ENCODE peak calls at places on chromosome X, in five cellular contexts. One of them, this sample, is unnamed.

GRCh38 chrX:103716967-103717366 is 6.3 kb downstream of the TMEM31 start:
- DNase-seq in brain microvascular endothelial cell: no peak
- DNase-seq in aorta: no peak
- DNase-seq in small intestine: peak; percentile 78
- DNase-seq in hepatocyte: peak; percentile 58
- DNase-seq in this sample: no peak

GRCh38 chrX:38206036-38206435 is 14.6 kb downstream of the SRPX start:
- DNase-seq in brain microvascular endothelial cell: peak; percentile 41
- DNase-seq in small intestine: no peak
- DNase-seq in hepatocyte: no peak
- DNase-seq in aorta: no peak
- DNase-seq in this sample: no peak

GRCh38 chrX:40095588-40096394 is 2.0 kb downstream of the BCOR start:
- DNase-seq in aorta: peak; percentile 76
- DNase-seq in hepatocyte: peak; percentile 46
- DNase-seq in brain microvascular endothelial cell: no peak
- DNase-seq in small intestine: no peak
- DNase-seq in this sample: no peak

GRCh38 chrX:150363561-150364346 is 637 bp downstream of the MAMLD1 start:
- DNase-seq in hepatocyte: peak; percentile 55
- DNase-seq in aorta: peak; percentile 80
- DNase-seq in brain microvascular endothelial cell: no peak
- DNase-seq in small intestine: no peak
- DNase-seq in this sample: no peak

GRCh38 chrX:16855363-16856075 is 14.6 kb downstream of the RBBP7 start:
- DNase-seq in brain microvascular endothelial cell: no peak
- DNase-seq in hepatocyte: no peak
- DNase-seq in small intestine: no peak
- DNase-seq in aorta: no peak
- DNase-seq in this sample: no peak

GRCh38 chrX:100296183-100296753 is 113.8 kb downstream of the PCDH19 start:
- DNase-seq in brain microvascular endothelial cell: no peak
- DNase-seq in hepatocyte: no peak
- DNase-seq in small intestine: no peak
- DNase-seq in aorta: peak; percentile 51
- DNase-seq in this sample: no peak

GRCh38 chrX:134423606-134424005 is 36.4 kb upstream of the HPRT1 start:
- DNase-seq in brain microvascular endothelial cell: no peak
- DNase-seq in small intestine: peak; percentile 24
- DNase-seq in aorta: no peak
- DNase-seq in hepatocyte: no peak
- DNase-seq in this sample: no peak

GRCh38 chrX:8044861-8045434 is 117.7 kb upstream of the PNPLA4 start:
- DNase-seq in small intestine: no peak
- DNase-seq in brain microvascular endothelial cell: peak; percentile 0
- DNase-seq in hepatocyte: no peak
- DNase-seq in aorta: no peak
- DNase-seq in this sample: no peak

GRCh38 chrX:154032156-154032555 is 12.5 kb upstream of the IRAK1 start:
- DNase-seq in brain microvascular endothelial cell: no peak
- DNase-seq in hepatocyte: no peak
- DNase-seq in aorta: no peak
- DNase-seq in small intestine: no peak
- DNase-seq in this sample: no peak

GRCh38 chrX:35122756-35123155 is 180.2 kb downstream of the FAM47B start:
- DNase-seq in small intestine: no peak
- DNase-seq in brain microvascular endothelial cell: peak; percentile 28
- DNase-seq in aorta: no peak
- DNase-seq in hepatocyte: no peak
- DNase-seq in this sample: no peak

GRCh38 chrX:153635388-153635787 is 11.6 kb upstream of the DUSP9 start:
- DNase-seq in brain microvascular endothelial cell: no peak
- DNase-seq in aorta: no peak
- DNase-seq in small intestine: no peak
- DNase-seq in hepatocyte: no peak
- DNase-seq in this sample: no peak

GRCh38 chrX:67961516-67961915 is 417.7 kb downstream of the AR start:
- DNase-seq in small intestine: no peak
- DNase-seq in brain microvascular endothelial cell: no peak
- DNase-seq in hepatocyte: no peak
- DNase-seq in aorta: no peak
- DNase-seq in this sample: no peak

GRCh38 chrX:85136409-85136808 is 107.2 kb downstream of the SATL1 start:
- DNase-seq in brain microvascular endothelial cell: no peak
- DNase-seq in hepatocyte: no peak
- DNase-seq in aorta: no peak
- DNase-seq in small intestine: no peak
- DNase-seq in this sample: no peak

GRCh38 chrX:130098202-130098552 is 12.1 kb downstream of the ELF4 start:
- DNase-seq in aorta: no peak
- DNase-seq in small intestine: peak; percentile 19
- DNase-seq in hepatocyte: no peak
- DNase-seq in brain microvascular endothelial cell: no peak
- DNase-seq in this sample: no peak

GRCh38 chrX:130100180-130100579 is 10.1 kb downstream of the ELF4 start:
- DNase-seq in hepatocyte: no peak
- DNase-seq in small intestine: peak; percentile 43
- DNase-seq in brain microvascular endothelial cell: no peak
- DNase-seq in aorta: peak; percentile 83
- DNase-seq in this sample: no peak

GRCh38 chrX:130095249-130095648 is 15.0 kb downstream of the ELF4 start:
- DNase-seq in hepatocyte: no peak
- DNase-seq in aorta: no peak
- DNase-seq in brain microvascular endothelial cell: no peak
- DNase-seq in small intestine: no peak
- DNase-seq in this sample: no peak

GRCh38 chrX:130094712-130095111 is 15.6 kb downstream of the ELF4 start:
- DNase-seq in brain microvascular endothelial cell: no peak
- DNase-seq in hepatocyte: no peak
- DNase-seq in aorta: no peak
- DNase-seq in small intestine: no peak
- DNase-seq in this sample: peak; percentile 55

DNA sequence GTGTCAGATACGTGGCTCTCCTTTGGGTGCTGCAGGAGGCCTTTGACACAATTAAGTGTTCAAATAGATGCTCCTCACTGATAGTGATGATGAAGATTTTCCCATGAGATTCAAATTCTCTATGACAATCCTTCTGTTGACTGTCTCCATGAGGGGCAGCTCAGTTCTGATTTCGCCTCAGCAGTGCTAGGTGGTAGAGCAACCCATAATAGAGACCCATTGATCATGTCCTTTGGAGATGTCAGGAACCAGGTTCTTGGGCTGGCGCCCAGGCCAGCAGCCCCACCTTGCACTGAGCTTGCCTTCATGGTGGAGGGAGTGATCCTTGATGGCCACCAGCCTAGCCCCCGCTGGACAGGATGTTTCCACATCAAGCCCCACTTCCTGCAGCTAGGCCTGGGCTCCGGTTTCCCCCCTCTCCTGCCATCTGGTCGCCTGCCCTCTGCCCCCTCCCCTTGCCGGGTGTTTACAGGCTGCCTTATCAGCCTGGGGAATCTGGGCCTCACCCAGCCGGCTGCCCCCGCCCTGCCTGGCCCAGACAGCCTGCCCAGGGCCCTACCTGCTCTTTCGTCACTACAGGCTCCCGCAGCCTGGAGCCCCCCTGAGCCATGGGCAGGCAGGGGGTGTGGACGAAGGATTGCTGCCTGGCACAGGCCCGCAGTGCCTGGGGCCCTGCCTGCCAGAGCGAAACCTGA is 12.6 kb downstream of the ELF4 start:
- DNase-seq in small intestine: peak; percentile 41
- DNase-seq in aorta: no peak
- DNase-seq in hepatocyte: peak; percentile 61
- DNase-seq in brain microvascular endothelial cell: no peak
- DNase-seq in this sample: no peak
- H3K4me3 ChIP-seq in small intestine: no peak overlapping the region
- H3K4me3 ChIP-seq in aorta: no peak overlapping the region
- H3K4me3 ChIP-seq in hepatocyte: no peak overlapping the region
- H3K4me3 ChIP-seq in brain microvascular endothelial cell: no peak overlapping the region
- H3K4me3 ChIP-seq in this sample: no peak overlapping the region

DNA sequence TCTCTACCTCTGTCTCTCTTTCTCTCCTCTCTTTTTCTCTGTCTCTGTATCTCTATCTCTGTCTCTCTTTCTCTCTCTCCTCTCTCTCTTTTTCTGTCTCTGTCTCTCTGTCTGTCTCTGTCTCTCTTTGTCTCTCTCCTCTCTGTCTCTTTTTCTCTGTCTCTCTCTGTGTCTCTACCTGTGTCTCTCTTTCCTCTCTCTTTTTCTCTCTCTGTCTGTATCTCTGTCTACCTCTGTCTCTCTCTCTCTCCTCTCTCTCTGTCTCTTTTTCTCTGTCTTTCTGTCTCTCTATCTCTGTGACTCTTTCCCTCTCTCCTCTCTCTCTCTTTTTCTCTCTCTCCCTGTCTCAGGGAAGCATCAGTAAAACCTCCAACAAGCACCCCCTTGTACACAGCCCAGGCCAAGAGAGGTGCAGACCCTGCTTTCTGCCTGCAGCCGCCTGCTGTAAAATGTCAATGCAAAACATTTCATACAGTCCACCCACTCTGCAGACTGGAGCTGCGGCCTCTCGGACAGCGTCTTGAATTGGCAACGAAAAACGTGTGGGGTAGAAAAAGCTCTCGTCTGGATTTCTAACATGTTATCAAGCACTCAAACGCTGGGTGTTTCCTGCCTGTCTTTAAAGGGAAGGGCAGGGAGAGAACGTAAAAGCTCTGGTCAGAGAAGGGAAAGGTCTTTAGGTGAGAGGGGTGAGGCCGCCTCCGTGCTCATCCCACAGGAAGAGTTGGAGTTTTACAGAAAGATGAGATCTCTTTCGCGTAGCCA is 3.7 kb upstream of the SHOX start:
- DNase-seq in brain microvascular endothelial cell: no peak
- DNase-seq in small intestine: no peak
- DNase-seq in aorta: peak; percentile 19
- DNase-seq in hepatocyte: no peak
- DNase-seq in this sample: no peak
- H3K4me3 ChIP-seq in brain microvascular endothelial cell: no peak overlapping the region
- H3K4me3 ChIP-seq in small intestine: no peak overlapping the region
- H3K4me3 ChIP-seq in aorta: no peak overlapping the region
- H3K4me3 ChIP-seq in hepatocyte: no peak overlapping the region
- H3K4me3 ChIP-seq in this sample: no peak overlapping the region

DNA sequence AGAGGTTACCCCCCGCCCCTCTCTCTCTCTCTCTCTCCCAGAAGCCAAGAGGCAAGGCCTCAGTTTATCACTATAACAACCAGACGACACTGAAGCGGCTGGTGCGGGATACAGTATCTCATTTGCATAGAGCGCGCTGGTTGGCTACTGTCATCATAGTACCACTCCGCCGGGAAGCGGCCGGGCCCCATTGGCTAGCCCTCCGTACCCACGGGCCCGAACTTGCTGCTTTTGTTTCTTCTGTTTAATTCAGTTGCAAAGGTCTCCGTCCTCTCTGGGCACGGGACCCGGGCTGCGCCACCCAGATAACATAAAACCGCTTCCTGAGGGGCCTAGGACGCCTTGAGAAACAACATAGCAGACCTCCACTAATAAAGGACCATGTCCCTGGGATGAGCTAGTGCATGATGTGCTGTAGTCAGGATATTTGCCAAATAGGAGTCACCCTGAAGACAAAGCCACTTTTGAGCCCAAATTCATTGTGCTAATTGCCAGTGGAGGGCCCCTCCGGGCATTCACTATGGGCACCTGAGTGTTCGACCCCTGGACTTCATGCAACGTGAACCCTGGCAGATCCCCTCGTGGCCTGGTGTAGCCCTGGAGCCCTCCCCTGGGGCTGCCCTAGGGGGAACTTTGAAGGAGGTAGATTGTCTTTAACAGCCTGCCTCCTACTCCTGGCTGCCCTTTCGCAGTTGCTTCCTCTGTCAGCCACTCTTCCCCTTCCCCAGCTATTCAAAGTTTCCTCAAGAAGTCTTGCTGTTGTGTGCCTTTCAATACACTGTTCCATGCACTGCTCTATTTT is at the start of gene PCYT1B:
- DNase-seq in small intestine: peak; percentile 27
- DNase-seq in hepatocyte: peak; percentile 86
- DNase-seq in brain microvascular endothelial cell: peak; percentile 60
- DNase-seq in aorta: peak; percentile 89
- DNase-seq in this sample: no peak
- H3K4me3 ChIP-seq in small intestine: peak within 1 kb of the TSS; percentile 30
- H3K4me3 ChIP-seq in hepatocyte: peak within 1 kb of the TSS; percentile 15
- H3K4me3 ChIP-seq in brain microvascular endothelial cell: peak within 1 kb of the TSS; percentile 44
- H3K4me3 ChIP-seq in aorta: peak within 1 kb of the TSS; percentile 1
- H3K4me3 ChIP-seq in this sample: no peak within 1 kb of the TSS

DNA sequence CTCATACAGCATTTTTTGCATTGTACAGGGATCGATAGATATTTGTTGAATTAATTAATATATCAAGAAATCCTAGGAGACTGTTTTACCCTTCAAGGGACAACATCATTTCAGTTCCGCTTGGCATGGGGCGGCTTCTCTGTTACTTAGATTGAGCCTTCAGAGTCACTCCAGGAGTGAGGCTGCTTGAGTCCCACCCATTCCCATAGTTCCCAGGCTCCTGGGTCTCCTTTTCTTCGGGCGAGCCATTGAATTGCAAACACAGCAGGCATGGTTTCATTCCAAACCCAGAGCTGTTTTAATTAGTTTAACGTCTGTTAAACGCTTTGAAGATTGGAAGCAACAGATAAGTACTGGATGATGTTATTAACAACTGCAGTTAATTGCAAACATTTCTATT is 590 bp upstream of the EDA start:
- DNase-seq in hepatocyte: no peak
- DNase-seq in aorta: no peak
- DNase-seq in brain microvascular endothelial cell: no peak
- DNase-seq in small intestine: no peak
- DNase-seq in this sample: no peak
- H3K4me3 ChIP-seq in hepatocyte: no peak overlapping the region
- H3K4me3 ChIP-seq in aorta: no peak overlapping the region
- H3K4me3 ChIP-seq in brain microvascular endothelial cell: peak overlapping the region; percentile 9
- H3K4me3 ChIP-seq in small intestine: no peak overlapping the region
- H3K4me3 ChIP-seq in this sample: peak overlapping the region; percentile 27

DNA sequence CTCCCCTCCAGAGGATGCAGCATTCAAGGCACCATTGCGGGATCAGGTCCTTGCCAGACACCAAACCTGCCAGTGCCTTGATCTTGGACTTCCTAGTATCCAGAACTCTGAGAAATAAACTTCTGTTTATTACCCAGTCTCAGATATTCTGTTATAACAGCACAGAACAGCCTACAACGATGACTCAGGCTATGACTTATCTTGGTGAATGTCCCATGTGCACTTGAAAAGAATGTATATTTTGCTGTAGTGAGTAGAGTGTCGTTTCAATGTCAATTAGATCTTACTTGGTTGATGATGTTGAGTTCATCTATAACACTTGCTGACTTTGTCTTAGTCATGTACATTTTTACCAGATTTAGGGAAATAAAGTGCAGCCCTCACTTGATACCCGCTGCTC is 34.5 kb upstream of the PGRMC1 start:
- DNase-seq in hepatocyte: no peak
- DNase-seq in brain microvascular endothelial cell: no peak
- DNase-seq in aorta: no peak
- DNase-seq in small intestine: no peak
- DNase-seq in this sample: no peak
- H3K4me3 ChIP-seq in hepatocyte: no peak overlapping the region
- H3K4me3 ChIP-seq in brain microvascular endothelial cell: no peak overlapping the region
- H3K4me3 ChIP-seq in aorta: no peak overlapping the region
- H3K4me3 ChIP-seq in small intestine: no peak overlapping the region
- H3K4me3 ChIP-seq in this sample: no peak overlapping the region